ENCODE peak calls at places on chromosomes 7 and 10, in five cellular contexts. K is kidney, T is H54, C is SW480, U is NCI-H1417. S is an unnamed sample.

GRCh38 chr7:37320840-37321468 is 127.7 kb downstream of the ELMO1 start:
- DNase-seq in K (no peak), C (peak), U (no peak), T (no peak), S (no peak)

GRCh38 chr10:97030894-97031293 is 154.9 kb downstream of the SLIT1 start:
- DNase-seq in C (no peak), K (no peak), T (no peak), U (no peak), S (no peak)

GRCh38 chr7:29464693-29465092 is 98.9 kb upstream of the PRR15 start:
- DNase-seq in C (no peak), K (no peak), U (no peak), T (no peak), S (no peak)

GRCh38 chr10:47031953-47032465 is 120.8 kb downstream of the PTPN20 start:
- DNase-seq in U (no peak), C (no peak), T (no peak), K (no peak), S (no peak)

GRCh38 chr7:36395171-36395894 is 5.7 kb downstream of the ANLN start:
- DNase-seq in K (no peak), T (no peak), C (no peak), U (no peak), S (no peak)

GRCh38 chr10:62038609-62039190 is 137.2 kb downstream of the ARID5B start:
- DNase-seq in K (peak), T (peak), U (peak), C (peak), S (peak)

GRCh38 chr7:12879139-12879538 is 191.7 kb downstream of the ARL4A start:
- DNase-seq in K (no peak), T (no peak), U (no peak), C (no peak), S (no peak)

GRCh38 chr10:5234106-5234877 is 37.7 kb downstream of the AKR1C4 start:
- DNase-seq in C (no peak), U (no peak), K (no peak), T (no peak), S (no peak)

GRCh38 chr7:41104621-41105020 is 598.3 kb downstream of the INHBA start:
- DNase-seq in U (no peak), K (no peak), T (no peak), C (no peak), S (no peak)

GRCh38 chr10:95820363-95820762 is 64.4 kb downstream of the ENTPD1 start:
- DNase-seq in T (no peak), C (no peak), U (no peak), K (no peak), S (no peak)

GRCh38 chr7:55177589-55178261 is 158.9 kb downstream of the EGFR start:
- DNase-seq in T (no peak), K (peak), C (no peak), U (no peak), S (no peak)

GRCh38 chr10:75695994-75696393 is 264.6 kb downstream of the LRMDA start:
- DNase-seq in K (no peak), U (no peak), T (no peak), C (no peak), S (no peak)

GRCh38 chr7:894927-895450 is 18.6 kb downstream of the GET4 start:
- DNase-seq in T (no peak), K (peak), U (no peak), C (no peak), S (no peak)

GRCh38 chr7:51085034-51085692 is 231.4 kb downstream of the COBL start:
- DNase-seq in U (no peak), K (no peak), C (no peak), T (no peak), S (no peak)

GRCh38 chr10:29479081-29479917 is 155.5 kb downstream of the SVIL start:
- DNase-seq in U (peak), K (no peak), T (no peak), C (no peak), S (no peak)

GRCh38 chr10:47048533-47048905 is 137.3 kb downstream of the PTPN20 start:
- DNase-seq in C (no peak), T (no peak), K (no peak), U (no peak), S (no peak)